ENCODE peak calls at places on chromosomes 4 and X, in seven cellular contexts. Y is sigmoid colon; R is epithelial cell of esophagus; P is NCI-H510A treated with DMSO at 0.1 percent for 48 hours; F is midbrain; B is activated CD4-positive, alpha-beta T cell treated with anti-CD3 and anti-CD28 coated beads for 1 hour; Z is posterior vena cava. S is an unnamed sample.

GRCh38 chr4:94550352-94550751 is 98.6 kb downstream of the PDLIM5 start:
- DNase-seq in Y (no peak), R (no peak), P (no peak), F (no peak), B (no peak), Z (no peak), S (no peak)

GRCh38 chr4:961651-962230 is 11.6 kb downstream of the DGKQ start:
- DNase-seq in Y (peak), R (peak), P (no peak), F (no peak), B (no peak), Z (peak), S (no peak)

GRCh38 chr4:111717916-111718315 is 427.3 kb upstream of the FAM241A start:
- DNase-seq in Y (no peak), R (no peak), P (no peak), F (no peak), B (no peak), Z (no peak), S (no peak)

GRCh38 chr4:88599714-88600113 is 7.4 kb downstream of the HERC3 start:
- DNase-seq in Y (no peak), R (no peak), P (no peak), F (no peak), B (no peak), Z (no peak), S (no peak)

GRCh38 chrX:7108995-7109634 is 38.4 kb upstream of the STS start:
- DNase-seq in Y (no peak), R (no peak), P (no peak), F (peak), B (no peak), Z (no peak), S (peak)

GRCh38 chr4:185309770-185310169 is 86.0 kb downstream of the LRP2BP start:
- DNase-seq in Y (no peak), R (no peak), P (no peak), F (no peak), B (no peak), Z (no peak), S (no peak)

GRCh38 chr4:61911313-61911756 is 711.2 kb downstream of the ADGRL3 start:
- DNase-seq in Y (no peak), R (no peak), P (no peak), F (no peak), B (no peak), Z (no peak), S (no peak)

GRCh38 chr4:183532823-183533222 is 28.0 kb downstream of the ING2 start:
- DNase-seq in Y (no peak), R (peak), P (no peak), F (no peak), B (no peak), Z (no peak), S (no peak)

GRCh38 chrX:32985544-32985943 is 225.8 kb downstream of the DMD start:
- DNase-seq in Y (no peak), R (no peak), P (no peak), F (peak), B (no peak), Z (no peak), S (peak)

GRCh38 chrX:40845331-40845911 is 110.1 kb upstream of the MED14 start:
- DNase-seq in Y (no peak), R (peak), P (no peak), F (peak), B (no peak), Z (no peak), S (peak)

GRCh38 chr4:54942735-54943134 is 182.7 kb downstream of the KDR start:
- DNase-seq in Y (no peak), R (no peak), P (no peak), F (no peak), B (peak), Z (no peak), S (peak)

GRCh38 chr4:1402516-1403101 is 3.6 kb downstream of the NKX1-1 start:
- DNase-seq in Y (peak), R (peak), P (no peak), F (no peak), B (no peak), Z (peak), S (no peak)

GRCh38 chr4:15164571-15164970 is 162.3 kb downstream of the CPEB2 start:
- DNase-seq in Y (no peak), R (peak), P (no peak), F (no peak), B (no peak), Z (no peak), S (no peak)

GRCh38 chr4:72909461-72909860 is 160.1 kb downstream of the COX18 start:
- DNase-seq in Y (no peak), R (peak), P (no peak), F (no peak), B (no peak), Z (no peak), S (no peak)

GRCh38 chrX:153445106-153445855 is 575 bp downstream of the TREX2 start:
- DNase-seq in Y (peak), R (no peak), P (no peak), F (no peak), B (no peak), Z (peak), S (no peak)

GRCh38 chr4:120709986-120710385 is 212.5 kb downstream of the PRDM5 start:
- DNase-seq in Y (no peak), R (peak), P (no peak), F (no peak), B (no peak), Z (no peak), S (no peak)

GRCh38 chrX:9902651-9903050 is 64.5 kb upstream of the CLDN34 start:
- DNase-seq in Y (no peak), R (peak), P (no peak), F (peak), B (no peak), Z (peak), S (peak)

GRCh38 chrX:2402361-2402690 is 98.5 kb downstream of the DHRSX start:
- DNase-seq in Y (no peak), R (no peak), P (no peak), F (no peak), B (no peak), Z (no peak), S (no peak)

GRCh38 chr4:94621491-94622080 is 136.2 kb upstream of the BMPR1B start:
- DNase-seq in Y (no peak), R (peak), P (peak), F (peak), B (no peak), Z (no peak), S (peak)